ENCODE peak calls at places on chromosome 11, in seven cellular contexts. D, P, F, C, J, T and U are unnamed samples.

GRCh38 chr11:693415-693831 is 1.6 kb downstream of the DEAF1 start:
- DNase-seq in J (no peak), C (no peak), P (no peak), D (no peak), F (no peak), T (peak), U (no peak)

GRCh38 chr11:82854242-82854641 is 46.0 kb downstream of the PRCP start:
- DNase-seq in J (no peak), F (no peak), D (no peak), P (no peak), C (no peak), T (no peak), U (no peak)

GRCh38 chr11:83349371-83349770 is 63.2 kb upstream of the CCDC90B start:
- DNase-seq in J (peak), C (no peak), F (no peak), P (no peak), D (no peak), T (no peak), U (no peak)

GRCh38 chr11:130198292-130198691 is 38.7 kb downstream of the ST14 start:
- DNase-seq in C (no peak), D (no peak), T (no peak), P (no peak), F (no peak), J (no peak), U (no peak)

GRCh38 chr11:15897211-15897960 is 459.0 kb downstream of the SOX6 start:
- DNase-seq in T (no peak), D (no peak), F (no peak), C (no peak), J (no peak), P (no peak), U (no peak)

GRCh38 chr11:7062534-7062933 is 26.3 kb upstream of the RBMXL2 start:
- DNase-seq in J (no peak), F (no peak), C (no peak), T (no peak), D (no peak), P (no peak), U (no peak)

GRCh38 chr11:108117746-108118371 is 3.5 kb upstream of the ACAT1 start:
- DNase-seq in P (no peak), J (no peak), T (no peak), C (no peak), F (no peak), D (no peak), U (no peak)

GRCh38 chr11:100515087-100515486 is 172.0 kb upstream of the ARHGAP42 start:
- DNase-seq in C (no peak), P (no peak), D (no peak), J (no peak), F (no peak), T (no peak), U (no peak)

GRCh38 chr11:1208361-1209261 is 14.3 kb upstream of the MUC5B start:
- DNase-seq in J (no peak), F (no peak), C (no peak), D (peak), P (peak), T (no peak), U (no peak)

GRCh38 chr11:27213232-27213660 is 149.8 kb downstream of the CCDC34 start:
- DNase-seq in J (no peak), P (no peak), C (no peak), F (no peak), T (peak), D (no peak), U (no peak)

GRCh38 chr11:111417766-111418435 is 38.8 kb upstream of the POU2AF1 start:
- DNase-seq in T (no peak), C (no peak), J (no peak), D (no peak), F (no peak), P (peak), U (no peak)

GRCh38 chr11:117300301-117300700 is 9.2 kb downstream of the BACE1-AS start:
- DNase-seq in T (peak), F (no peak), D (no peak), C (no peak), J (no peak), P (no peak), U (no peak)

GRCh38 chr11:110472858-110473257 is 43.1 kb downstream of the FDX1 start:
- DNase-seq in F (no peak), C (no peak), T (no peak), J (no peak), D (no peak), P (no peak), U (no peak)